ENCODE peak calls at places on chromosomes 11 and 22, in eight cellular contexts. T is fibroblast of lung, U is body of pancreas, I is left lung, S is tibial nerve, C is choroid plexus epithelial cell, P is lower leg skin, B is suprapubic skin. V is an unnamed sample.

GRCh38 chr11:128687321-128687720 is 6.6 kb upstream of the FLI1 start:
- DNase-seq in T (no peak), B (no peak), I (peak), P (peak), C (no peak), U (peak), S (no peak), V (no peak)

GRCh38 chr11:66337103-66337899 is 1.1 kb upstream of the RIN1 start:
- DNase-seq in U (no peak), S (no peak), P (peak), B (no peak), T (peak), C (peak), I (peak), V (no peak)

GRCh38 chr22:19759994-19760651 is 455 bp upstream of the TBX1 start:
- DNase-seq in P (no peak), S (no peak), B (no peak), I (peak), T (no peak), C (no peak), U (no peak), V (no peak)

GRCh38 chr22:37057796-37058510 is 6.4 kb downstream of the KCTD17 start:
- DNase-seq in P (no peak), I (no peak), U (no peak), C (no peak), B (no peak), T (no peak), S (no peak), V (no peak)

GRCh38 chr11:117857734-117858369 is 18.6 kb downstream of the FXYD6 start:
- DNase-seq in C (no peak), S (no peak), B (no peak), T (no peak), P (peak), I (no peak), U (no peak), V (no peak)

GRCh38 chr11:30585892-30586250 is 282 bp downstream of the MPPED2 start:
- DNase-seq in P (peak), I (peak), S (no peak), T (no peak), U (peak), B (no peak), C (no peak), V (no peak)

GRCh38 chr11:134536677-134537076 is 124.6 kb upstream of the B3GAT1 start:
- DNase-seq in S (no peak), C (no peak), I (no peak), B (peak), T (no peak), P (no peak), U (no peak), V (no peak)

GRCh38 chr22:37480387-37481346 is 5.5 kb downstream of the MFNG start:
- DNase-seq in P (no peak), S (no peak), T (no peak), I (no peak), C (no peak), U (no peak), B (no peak), V (no peak)

GRCh38 chr11:409600-410471 is 5.0 kb downstream of the SIGIRR start:
- DNase-seq in C (no peak), T (no peak), I (peak), S (no peak), B (no peak), U (no peak), P (no peak), V (no peak)

GRCh38 chr11:117070016-117070415 is 28.2 kb downstream of the SIK3 start:
- DNase-seq in I (no peak), U (no peak), C (no peak), S (no peak), P (no peak), T (peak), B (no peak), V (no peak)

GRCh38 chr11:69656536-69657455 is 15.8 kb downstream of the CCND1 start:
- DNase-seq in C (no peak), P (no peak), T (no peak), S (no peak), B (no peak), I (peak), U (peak), V (no peak)

GRCh38 chr11:31808721-31809542 is 2.2 kb downstream of the PAX6 start:
- DNase-seq in I (no peak), S (no peak), B (no peak), C (no peak), T (peak), U (no peak), P (peak), V (no peak)

GRCh38 chr11:119878990-119879389 is 150.0 kb upstream of the NECTIN1 start:
- DNase-seq in C (no peak), U (peak), I (no peak), B (no peak), S (no peak), T (no peak), P (no peak), V (no peak)
- TF ChIP-seq CTCF in C (no peak), U (no peak), I (no peak), B (no peak), S (no peak), T (no peak), P (no peak), V (no peak)

GRCh38 chr11:17490938-17491337 is 14.3 kb upstream of the ABCC8 start:
- DNase-seq in C (no peak), S (no peak), I (no peak), U (no peak), B (no peak), T (no peak), P (no peak), V (no peak)

GRCh38 chr11:17489729-17490128 is 13.1 kb upstream of the ABCC8 start:
- DNase-seq in P (no peak), B (no peak), U (no peak), C (no peak), T (no peak), S (no peak), I (no peak), V (no peak)

GRCh38 chr11:17490232-17490631 is 13.6 kb upstream of the ABCC8 start:
- DNase-seq in U (no peak), T (no peak), P (no peak), C (no peak), B (no peak), S (no peak), I (no peak), V (no peak)

GRCh38 chr11:17486666-17487065 is 10.0 kb upstream of the ABCC8 start:
- DNase-seq in S (no peak), I (no peak), C (no peak), T (no peak), P (no peak), B (no peak), U (no peak), V (no peak)

DNA sequence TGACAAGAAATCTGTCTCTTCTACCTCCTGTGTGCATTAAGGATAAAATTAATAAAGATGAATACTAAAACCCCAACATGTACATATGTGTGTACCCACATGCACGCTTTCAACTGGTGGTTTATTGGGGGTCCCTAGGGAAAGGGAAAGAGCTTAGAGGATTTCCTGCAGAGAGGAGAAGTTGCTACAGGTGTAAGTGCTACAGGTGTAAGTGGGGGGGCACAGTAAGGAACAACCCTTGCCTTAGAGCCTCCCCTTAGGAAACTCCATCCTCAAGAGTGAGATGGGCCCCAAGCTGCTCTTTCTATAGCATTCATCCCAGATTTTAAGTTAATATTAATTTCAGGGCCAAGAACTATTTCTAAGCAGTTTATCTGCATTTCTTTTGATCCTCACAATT is 11.9 kb upstream of the ABCC8 start:
- DNase-seq in C (no peak), P (no peak), B (no peak), I (no peak), T (no peak), U (no peak), S (no peak), V (no peak)
- TF ChIP-seq CTCF in C (no peak), P (no peak), B (no peak), I (no peak), T (no peak), U (no peak), S (no peak), V (no peak)

GRCh38 chr11:2041153-2041552 is 43.5 kb upstream of the H19 start:
- DNase-seq in T (no peak), I (no peak), U (no peak), C (no peak), S (no peak), P (no peak), B (no peak), V (no peak)

GRCh38 chr11:2036863-2037486 is 39.3 kb upstream of the H19 start:
- DNase-seq in C (no peak), T (no peak), I (no peak), S (no peak), P (no peak), U (no peak), B (no peak), V (no peak)

GRCh38 chr11:2039198-2039759 is 41.6 kb upstream of the H19 start:
- DNase-seq in P (no peak), T (no peak), B (no peak), U (no peak), S (no peak), I (no peak), C (no peak), V (no peak)

DNA sequence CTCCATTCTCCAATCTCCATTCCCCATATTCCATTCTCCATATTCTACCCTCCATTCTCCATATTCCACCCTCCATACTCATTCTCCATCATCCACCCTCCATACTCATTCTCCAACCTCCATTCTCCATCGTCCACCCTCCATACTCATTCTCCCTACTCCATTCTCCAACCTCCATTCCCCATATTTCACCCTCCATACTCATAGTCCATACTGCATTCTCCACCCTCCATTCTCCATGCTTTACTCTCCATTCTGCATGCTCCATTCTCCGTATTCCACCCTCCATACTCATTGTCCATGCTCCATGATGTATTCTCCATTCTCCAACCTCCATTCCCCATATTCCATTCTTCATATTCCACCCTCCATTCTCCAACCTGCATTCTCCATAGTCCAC is 44.3 kb upstream of the H19 start:
- DNase-seq in U (no peak), C (no peak), B (no peak), S (no peak), P (no peak), T (no peak), I (no peak), V (no peak)
- TF ChIP-seq CTCF in U (no peak), C (no peak), B (no peak), S (no peak), P (no peak), T (no peak), I (no peak), V (no peak)

GRCh38 chr11:67615455-67616430 is 9.0 kb downstream of the NDUFV1 start:
- DNase-seq in C (peak), B (peak), I (no peak), T (no peak), S (no peak), P (no peak), U (peak), V (peak)
- TF ChIP-seq CTCF in C (peak), B (no peak), I (peak), T (peak), S (no peak), P (no peak), U (peak), V (no peak)

GRCh38 chr11:72688929-72689328 is 14.7 kb upstream of the PDE2A start:
- DNase-seq in I (no peak), C (peak), T (no peak), S (no peak), U (no peak), B (no peak), P (no peak), V (no peak)
- TF ChIP-seq CTCF in I (no peak), C (peak), T (peak), S (no peak), U (no peak), B (no peak), P (no peak), V (no peak)